ENCODE peak calls at places on chromosome 21, in seven cellular contexts. One of them, this sample, is unnamed.
A peak's percentile ranks its signal among the peaks of the same experiment; 100 is the strongest.

GRCh38 chr21:36902793-36903192 is 63.7 kb downstream of the HLCS start:
- DNase-seq in GF-D8: no peak
- DNase-seq in AG04450: no peak
- DNase-seq in COR-L47: no peak
- DNase-seq in EH: peak; percentile 54
- DNase-seq in Daoy: peak; percentile 66
- DNase-seq in activated naive CD4-positive, alpha-beta T cell: no peak
- DNase-seq in this sample: peak; percentile 53

GRCh38 chr21:31921079-31921478 is 48.3 kb downstream of the HUNK start:
- DNase-seq in GF-D8: no peak
- DNase-seq in activated naive CD4-positive, alpha-beta T cell: no peak
- DNase-seq in COR-L47: no peak
- DNase-seq in Daoy: peak; percentile 58
- DNase-seq in AG04450: no peak
- DNase-seq in EH: peak; percentile 66
- DNase-seq in this sample: no peak

GRCh38 chr21:15524855-15525254 is 204.9 kb upstream of the USP25 start:
- DNase-seq in Daoy: no peak
- DNase-seq in AG04450: no peak
- DNase-seq in EH: no peak
- DNase-seq in COR-L47: no peak
- DNase-seq in GF-D8: no peak
- DNase-seq in activated naive CD4-positive, alpha-beta T cell: no peak
- DNase-seq in this sample: no peak

GRCh38 chr21:42568834-42569731 is 55.4 kb downstream of the SLC37A1 start:
- DNase-seq in GF-D8: no peak
- DNase-seq in AG04450: no peak
- DNase-seq in EH: no peak
- DNase-seq in activated naive CD4-positive, alpha-beta T cell: no peak
- DNase-seq in COR-L47: peak; percentile 79
- DNase-seq in Daoy: no peak
- DNase-seq in this sample: no peak

GRCh38 chr21:46404306-46404705 is 54.4 kb upstream of the DIP2A start:
- DNase-seq in EH: no peak
- DNase-seq in Daoy: no peak
- DNase-seq in AG04450: no peak
- DNase-seq in GF-D8: no peak
- DNase-seq in COR-L47: no peak
- DNase-seq in activated naive CD4-positive, alpha-beta T cell: no peak
- DNase-seq in this sample: no peak

GRCh38 chr21:42463861-42464515 is 32.0 kb downstream of the RSPH1 start:
- DNase-seq in COR-L47: no peak
- DNase-seq in AG04450: peak; percentile 13
- DNase-seq in activated naive CD4-positive, alpha-beta T cell: peak; percentile 51
- DNase-seq in Daoy: peak; percentile 70
- DNase-seq in EH: peak; percentile 35
- DNase-seq in GF-D8: peak; percentile 91
- DNase-seq in this sample: peak; percentile 63

GRCh38 chr21:44868707-44869106 is 4.8 kb downstream of the PTTG1IP start:
- DNase-seq in AG04450: no peak
- DNase-seq in EH: no peak
- DNase-seq in GF-D8: no peak
- DNase-seq in COR-L47: no peak
- DNase-seq in activated naive CD4-positive, alpha-beta T cell: no peak
- DNase-seq in Daoy: no peak
- DNase-seq in this sample: no peak

GRCh38 chr21:46056450-46056903 is 41.4 kb upstream of the COL6A2 start:
- DNase-seq in activated naive CD4-positive, alpha-beta T cell: no peak
- DNase-seq in Daoy: peak; percentile 98
- DNase-seq in AG04450: peak; percentile 81
- DNase-seq in EH: peak; percentile 96
- DNase-seq in COR-L47: no peak
- DNase-seq in GF-D8: no peak
- DNase-seq in this sample: peak; percentile 87

GRCh38 chr21:42093991-42094417 is 22.9 kb downstream of the UMODL1 start:
- DNase-seq in EH: peak; percentile 91
- DNase-seq in AG04450: peak; percentile 72
- DNase-seq in GF-D8: no peak
- DNase-seq in COR-L47: no peak
- DNase-seq in activated naive CD4-positive, alpha-beta T cell: no peak
- DNase-seq in Daoy: peak; percentile 94
- DNase-seq in this sample: peak; percentile 98

GRCh38 chr21:42446531-42446930 is 42.8 kb downstream of the UBASH3A start:
- DNase-seq in activated naive CD4-positive, alpha-beta T cell: no peak
- DNase-seq in GF-D8: no peak
- DNase-seq in EH: no peak
- DNase-seq in COR-L47: no peak
- DNase-seq in Daoy: no peak
- DNase-seq in AG04450: no peak
- DNase-seq in this sample: no peak

GRCh38 chr21:37240978-37241377 is 26.2 kb downstream of the VPS26C start:
- DNase-seq in activated naive CD4-positive, alpha-beta T cell: no peak
- DNase-seq in COR-L47: no peak
- DNase-seq in Daoy: no peak
- DNase-seq in EH: no peak
- DNase-seq in GF-D8: no peak
- DNase-seq in AG04450: no peak
- DNase-seq in this sample: no peak

GRCh38 chr21:44433791-44434567 is 21.3 kb upstream of the LRRC3 start:
- DNase-seq in COR-L47: no peak
- DNase-seq in EH: no peak
- DNase-seq in activated naive CD4-positive, alpha-beta T cell: no peak
- DNase-seq in Daoy: no peak
- DNase-seq in GF-D8: no peak
- DNase-seq in AG04450: no peak
- DNase-seq in this sample: no peak

GRCh38 chr21:46622226-46622625 is 13.2 kb upstream of the PRMT2 start:
- DNase-seq in activated naive CD4-positive, alpha-beta T cell: peak; percentile 32
- DNase-seq in EH: no peak
- DNase-seq in GF-D8: peak; percentile 96
- DNase-seq in COR-L47: no peak
- DNase-seq in AG04450: no peak
- DNase-seq in Daoy: peak; percentile 72
- DNase-seq in this sample: no peak

GRCh38 chr21:34936874-34937563 is 112.1 kb downstream of the RUNX1 start:
- DNase-seq in Daoy: peak; percentile 49
- DNase-seq in GF-D8: no peak
- DNase-seq in AG04450: no peak
- DNase-seq in COR-L47: peak; percentile 34
- DNase-seq in activated naive CD4-positive, alpha-beta T cell: no peak
- DNase-seq in EH: no peak
- DNase-seq in this sample: no peak

GRCh38 chr21:18245493-18245967 is 897 bp downstream of the CHODL start:
- DNase-seq in GF-D8: no peak
- DNase-seq in activated naive CD4-positive, alpha-beta T cell: no peak
- DNase-seq in Daoy: peak; percentile 12
- DNase-seq in AG04450: no peak
- DNase-seq in EH: no peak
- DNase-seq in COR-L47: no peak
- DNase-seq in this sample: peak; percentile 0

GRCh38 chr21:28111151-28111619 is 881.5 kb downstream of the LTN1 start:
- DNase-seq in COR-L47: no peak
- DNase-seq in AG04450: peak; percentile 95
- DNase-seq in activated naive CD4-positive, alpha-beta T cell: no peak
- DNase-seq in EH: peak; percentile 92
- DNase-seq in GF-D8: no peak
- DNase-seq in Daoy: no peak
- DNase-seq in this sample: peak; percentile 83

GRCh38 chr21:34923202-34923601 is 125.9 kb downstream of the RUNX1 start:
- DNase-seq in EH: no peak
- DNase-seq in Daoy: no peak
- DNase-seq in activated naive CD4-positive, alpha-beta T cell: no peak
- DNase-seq in COR-L47: no peak
- DNase-seq in GF-D8: no peak
- DNase-seq in AG04450: no peak
- DNase-seq in this sample: no peak

GRCh38 chr21:44657635-44658183 is at the start of gene KRTAP12-3:
- DNase-seq in AG04450: no peak
- DNase-seq in COR-L47: no peak
- DNase-seq in Daoy: no peak
- DNase-seq in EH: no peak
- DNase-seq in activated naive CD4-positive, alpha-beta T cell: peak; percentile 23
- DNase-seq in GF-D8: no peak
- DNase-seq in this sample: no peak

GRCh38 chr21:33115586-33116541 is 45.9 kb downstream of the OLIG1 start:
- DNase-seq in Daoy: no peak
- DNase-seq in EH: no peak
- DNase-seq in COR-L47: no peak
- DNase-seq in GF-D8: peak; percentile 40
- DNase-seq in AG04450: no peak
- DNase-seq in activated naive CD4-positive, alpha-beta T cell: no peak
- DNase-seq in this sample: no peak

GRCh38 chr21:39336457-39337008 is 12.4 kb downstream of the HMGN1 start:
- DNase-seq in GF-D8: no peak
- DNase-seq in COR-L47: no peak
- DNase-seq in Daoy: no peak
- DNase-seq in activated naive CD4-positive, alpha-beta T cell: no peak
- DNase-seq in AG04450: no peak
- DNase-seq in EH: no peak
- DNase-seq in this sample: no peak

GRCh38 chr21:16569679-16570078 is 839.9 kb downstream of the USP25 start:
- DNase-seq in AG04450: no peak
- DNase-seq in Daoy: no peak
- DNase-seq in COR-L47: no peak
- DNase-seq in EH: peak; percentile 20
- DNase-seq in activated naive CD4-positive, alpha-beta T cell: no peak
- DNase-seq in GF-D8: no peak
- DNase-seq in this sample: peak; percentile 78

This sample was measured in astrocyte.